ENCODE peak calls at places on chromosome 14, in six cellular contexts. N, A, G, Z, C and Q are unnamed samples.

GRCh38 chr14:88492272-88493089 is 62.3 kb downstream of the PTPN21 start:
- DNase-seq in C (peak; percentile 15), N (peak; percentile 65), Z (peak; percentile 71), G (peak; percentile 72), A (peak; percentile 70), Q (peak; percentile 81)

GRCh38 chr14:55136241-55136640 is 7.2 kb downstream of the LGALS3 start:
- DNase-seq in C (no peak), A (no peak), N (no peak), Z (no peak), G (no peak), Q (no peak)

GRCh38 chr14:55123101-55123500 is 6.0 kb upstream of the LGALS3 start:
- DNase-seq in A (no peak), C (no peak), G (peak; percentile 26), Z (no peak), N (no peak), Q (no peak)

GRCh38 chr14:80678436-80678835 is 263.1 kb downstream of the CEP128 start:
- DNase-seq in N (no peak), A (no peak), C (peak; percentile 7), Z (no peak), G (no peak), Q (no peak)

GRCh38 chr14:30748343-30748742 is 126.0 kb upstream of the COCH start:
- DNase-seq in C (no peak), G (no peak), Z (no peak), A (no peak), N (no peak), Q (no peak)

GRCh38 chr14:106436310-106436905 is 910.0 kb downstream of the TMEM121 start:
- DNase-seq in G (no peak), Z (peak; percentile 17), A (peak; percentile 20), N (no peak), C (no peak), Q (peak; percentile 3)

GRCh38 chr14:45811155-45811554 is 558.2 kb upstream of the MIS18BP1 start:
- DNase-seq in C (no peak), N (no peak), G (no peak), Z (no peak), A (no peak), Q (no peak)

GRCh38 chr14:55354500-55354899 is 57.1 kb downstream of the ATG14 start:
- DNase-seq in N (peak; percentile 41), G (peak; percentile 43), Z (peak; percentile 13), A (peak; percentile 62), C (peak; percentile 21), Q (peak; percentile 53)

GRCh38 chr14:24068711-24069410 is 2.5 kb upstream of the CPNE6 start:
- DNase-seq in Z (no peak), G (no peak), N (no peak), C (no peak), A (no peak), Q (no peak)

GRCh38 chr14:36271222-36271621 is 49.2 kb downstream of the MBIP start:
- DNase-seq in G (no peak), C (no peak), Z (no peak), A (no peak), N (no peak), Q (no peak)

GRCh38 chr14:94679106-94679819 is 67.1 kb downstream of the SERPINA3 start:
- DNase-seq in A (no peak), G (no peak), N (no peak), Z (no peak), C (no peak), Q (no peak)

GRCh38 chr14:56975521-56975920 is 165.2 kb upstream of the OTX2 start:
- DNase-seq in A (no peak), G (no peak), Z (no peak), N (no peak), C (no peak), Q (no peak)

GRCh38 chr14:56976211-56976610 is 165.9 kb upstream of the OTX2 start:
- DNase-seq in G (no peak), C (no peak), N (peak; percentile 66), Z (no peak), A (no peak), Q (no peak)

DNA sequence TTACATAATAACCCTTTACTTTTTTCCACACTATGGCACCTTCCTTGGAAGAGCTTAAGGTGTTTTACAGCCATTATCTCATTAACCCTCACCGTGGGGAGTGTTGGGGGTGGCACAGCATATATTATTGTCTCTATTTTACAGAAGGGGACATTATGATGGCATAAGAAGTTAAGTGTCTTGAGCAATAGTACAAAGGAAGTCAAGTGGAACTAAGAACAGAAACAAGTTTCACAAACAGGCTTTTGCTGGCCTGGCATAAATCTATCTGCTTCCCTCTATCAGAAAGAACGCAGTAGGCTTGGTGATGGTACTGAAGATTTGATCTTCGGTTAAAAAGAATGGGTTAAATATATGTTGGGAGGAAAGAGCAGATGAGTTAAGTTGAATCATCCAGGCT is 169.7 kb upstream of the OTX2 start:
- DNase-seq in C (no peak), Z (no peak), A (no peak), N (no peak), G (no peak), Q (no peak)
- TF ChIP-seq MAX in C (no peak), Z (no peak), A (no peak), N (no peak), G (no peak), Q (no peak)

GRCh38 chr14:61911534-61911933 is 149.3 kb downstream of the SNAPC1 start:
- DNase-seq in A (no peak), G (no peak), N (no peak), Z (no peak), C (no peak), Q (no peak)
- TF ChIP-seq JUN in A (no peak), G (no peak), N (no peak), Z (no peak), C (no peak), Q (no peak)

DNA sequence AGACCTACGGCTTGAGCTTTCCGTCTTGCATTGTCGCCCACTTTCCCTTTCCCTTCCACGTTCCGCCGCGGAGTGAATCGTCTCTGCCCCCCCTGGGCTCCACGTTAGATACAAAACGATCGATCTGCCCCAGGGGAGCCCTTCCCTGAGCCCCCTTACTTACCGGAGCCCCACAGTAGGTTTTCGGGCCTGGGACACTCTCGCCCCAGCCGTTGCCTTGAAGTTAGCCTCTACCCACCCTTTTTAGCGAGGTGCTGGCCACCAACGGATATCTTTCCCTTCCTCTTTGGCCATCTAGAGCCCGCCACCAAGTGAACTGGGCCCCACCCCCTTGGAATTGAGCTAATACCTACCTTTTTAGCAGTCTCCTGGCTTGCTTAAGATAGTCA is 583 bp downstream of the RBM25 start:
- DNase-seq in G (peak; percentile 52), N (peak; percentile 7), C (no peak), Z (no peak), A (peak; percentile 18), Q (peak; percentile 47)
- TF ChIP-seq MAX in G (no peak), N (no peak), C (no peak), Z (no peak), A (no peak), Q (no peak)

DNA sequence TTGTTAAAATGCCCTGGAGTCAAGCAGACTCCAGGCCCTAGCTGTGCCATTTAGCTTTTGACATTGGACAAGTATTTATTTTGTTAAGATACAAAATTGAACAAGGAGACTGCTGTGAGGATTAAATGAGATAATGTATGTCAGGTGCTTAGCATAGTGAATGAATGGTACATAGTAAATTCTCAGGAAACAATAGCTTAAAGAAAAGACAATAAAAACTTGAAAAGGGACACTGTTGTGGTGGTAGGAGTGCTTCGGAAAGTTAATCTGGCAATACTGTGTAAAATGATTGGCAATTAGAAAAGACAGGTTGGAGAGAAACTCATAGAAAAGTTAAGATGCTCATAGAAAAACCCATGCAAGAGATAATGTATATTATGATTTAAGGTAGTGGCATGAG is 19.7 kb downstream of the PALS1 start:
- DNase-seq in Z (no peak), N (no peak), C (no peak), G (no peak), A (no peak), Q (no peak)
- TF ChIP-seq JUN in Z (no peak), N (no peak), C (no peak), G (no peak), A (no peak), Q (no peak)

GRCh38 chr14:105381446-105382342 is 16.6 kb upstream of the TEX22 start:
- DNase-seq in A (no peak), Z (no peak), N (no peak), G (no peak), C (no peak), Q (no peak)

GRCh38 chr14:105384605-105385321 is 13.6 kb upstream of the TEX22 start:
- DNase-seq in C (no peak), G (no peak), Z (no peak), A (no peak), N (no peak), Q (no peak)

GRCh38 chr14:105384041-105384557 is 14.2 kb upstream of the TEX22 start:
- DNase-seq in N (no peak), G (no peak), C (no peak), Z (no peak), A (no peak), Q (no peak)

GRCh38 chr14:105382343-105383082 is 15.8 kb upstream of the TEX22 start:
- DNase-seq in Z (no peak), A (no peak), C (no peak), G (no peak), N (no peak), Q (no peak)

DNA sequence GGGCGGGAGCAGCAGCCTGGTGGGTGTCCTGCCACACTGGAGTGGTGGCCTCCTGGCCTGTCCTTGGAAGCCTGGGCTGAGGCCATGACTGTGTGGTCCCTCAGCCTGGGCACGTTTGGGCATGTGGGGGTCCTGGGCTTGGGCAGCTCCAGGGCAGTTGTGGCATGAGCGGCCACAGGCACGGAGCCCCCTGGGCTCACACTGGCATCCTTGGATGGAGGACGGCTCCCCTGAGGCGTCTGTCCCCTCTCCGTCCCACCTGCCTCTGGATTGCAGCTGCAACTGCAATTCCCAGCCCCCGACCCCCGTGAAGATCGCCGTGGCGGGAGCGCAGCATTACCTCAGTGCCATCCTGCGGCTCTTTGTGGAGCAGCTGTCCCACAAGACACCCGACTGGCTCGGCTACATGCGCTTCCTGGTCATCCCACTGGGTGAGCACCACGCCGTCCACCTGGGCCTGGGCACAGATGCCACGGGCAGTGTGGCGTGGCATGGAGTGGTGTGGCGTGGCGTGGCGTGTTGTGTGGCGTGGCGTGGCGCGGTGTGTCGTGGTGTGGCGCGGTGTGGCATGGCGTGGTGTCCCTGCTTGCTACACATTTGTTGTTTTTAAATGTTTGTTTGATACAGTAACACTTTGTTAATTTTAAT is 15.1 kb upstream of the TEX22 start:
- DNase-seq in A (no peak), Z (no peak), C (no peak), N (no peak), G (no peak), Q (no peak)
- TF ChIP-seq MAX in A (no peak), Z (no peak), C (no peak), N (no peak), G (no peak), Q (no peak)